ENCODE peak calls at places on chromosomes 11 and 22, in ten cellular contexts. P, Q, F, U, D, S, T, I, R and W are unnamed samples.
A peak's percentile ranks its signal among the peaks of the same experiment; 100 is the strongest.

GRCh38 chr22:50581950-50582561 is 593 bp downstream of the CHKB start:
- DNase-seq in P (no peak), Q (peak; percentile 57), F (no peak), U (peak; percentile 12), D (no peak), S (no peak), T (no peak), I (no peak), R (no peak), W (peak; percentile 22)

GRCh38 chr11:7571640-7572000 is 57.8 kb downstream of the PPFIBP2 start:
- DNase-seq in P (peak; percentile 69), Q (peak; percentile 93), F (peak; percentile 88), U (no peak), D (no peak), S (peak; percentile 76), T (no peak), I (no peak), R (peak; percentile 88), W (no peak)

GRCh38 chr22:35995772-35996171 is 32.9 kb downstream of the RBFOX2 start:
- DNase-seq in P (peak; percentile 99), Q (no peak), F (no peak), U (no peak), D (peak; percentile 43), S (no peak), T (no peak), I (no peak), R (no peak), W (no peak)

GRCh38 chr11:4826425-4826824 is 5.3 kb downstream of the OR51F2 start:
- DNase-seq in P (peak; percentile 44), Q (no peak), F (no peak), U (no peak), D (no peak), S (peak; percentile 70), T (no peak), I (no peak), R (peak; percentile 33), W (no peak)

GRCh38 chr11:65522640-65523322 is 2.1 kb upstream of the SCYL1 start:
- DNase-seq in P (no peak), Q (peak; percentile 78), F (no peak), U (no peak), D (no peak), S (no peak), T (no peak), I (no peak), R (no peak), W (no peak)

GRCh38 chr11:46445192-46445591 is 53.6 kb upstream of the CHRM4 start:
- DNase-seq in P (no peak), Q (no peak), F (no peak), U (no peak), D (no peak), S (no peak), T (no peak), I (no peak), R (no peak), W (no peak)

GRCh38 chr11:64358907-64359711 is at the start of gene RPS6KA4:
- DNase-seq in P (peak; percentile 58), Q (peak; percentile 82), F (peak; percentile 78), U (peak; percentile 38), D (no peak), S (peak; percentile 56), T (no peak), I (no peak), R (peak; percentile 50), W (no peak)

GRCh38 chr11:37109205-37109585 is 511.2 kb upstream of the RAG2 start:
- DNase-seq in P (no peak), Q (no peak), F (no peak), U (no peak), D (no peak), S (no peak), T (no peak), I (no peak), R (no peak), W (no peak)

GRCh38 chr11:86091566-86091965 is 22.7 kb upstream of the PICALM start:
- DNase-seq in P (peak; percentile 82), Q (no peak), F (no peak), U (no peak), D (no peak), S (peak; percentile 6), T (no peak), I (no peak), R (no peak), W (no peak)

GRCh38 chr11:103923473-103923931 is 112.9 kb upstream of the DDI1 start:
- DNase-seq in P (no peak), Q (no peak), F (peak; percentile 4), U (no peak), D (peak; percentile 54), S (no peak), T (no peak), I (no peak), R (peak; percentile 68), W (no peak)

GRCh38 chr11:95790933-95791247 is 592 bp downstream of the CEP57 start:
- DNase-seq in P (peak; percentile 64), Q (peak; percentile 77), F (peak; percentile 58), U (no peak), D (no peak), S (peak; percentile 64), T (no peak), I (peak; percentile 25), R (peak; percentile 65), W (peak; percentile 33)

GRCh38 chr11:113894421-113894996 is 10.1 kb upstream of the HTR3B start:
- DNase-seq in P (no peak), Q (no peak), F (no peak), U (no peak), D (no peak), S (no peak), T (no peak), I (no peak), R (no peak), W (no peak)

GRCh38 chr22:28244760-28245159 is 325.7 kb upstream of the PITPNB start:
- DNase-seq in P (no peak), Q (no peak), F (no peak), U (no peak), D (no peak), S (no peak), T (no peak), I (no peak), R (no peak), W (no peak)

GRCh38 chr11:1082346-1082727 is 7.7 kb downstream of the MUC2 start:
- DNase-seq in P (no peak), Q (no peak), F (no peak), U (no peak), D (no peak), S (no peak), T (no peak), I (no peak), R (no peak), W (no peak)

GRCh38 chr22:37043828-37044538 is 7.6 kb upstream of the KCTD17 start:
- DNase-seq in P (peak; percentile 28), Q (no peak), F (peak; percentile 90), U (peak; percentile 56), D (no peak), S (peak; percentile 76), T (no peak), I (no peak), R (peak; percentile 13), W (peak; percentile 19)

GRCh38 chr11:10750838-10751580 is at the start of gene CTR9:
- DNase-seq in P (peak; percentile 90), Q (peak; percentile 98), F (peak; percentile 95), U (peak; percentile 79), D (peak; percentile 71), S (peak; percentile 91), T (peak; percentile 76), I (peak; percentile 84), R (peak; percentile 96), W (peak; percentile 84)

GRCh38 chr11:66467034-66467659 is 442 bp downstream of the PELI3 start:
- DNase-seq in P (peak; percentile 15), Q (peak; percentile 56), F (peak; percentile 63), U (peak; percentile 60), D (no peak), S (no peak), T (no peak), I (no peak), R (peak; percentile 52), W (peak; percentile 30)

GRCh38 chr22:32058656-32059280 is 15.7 kb downstream of the SLC5A1 start:
- DNase-seq in P (no peak), Q (no peak), F (no peak), U (no peak), D (no peak), S (no peak), T (no peak), I (no peak), R (no peak), W (no peak)

GRCh38 chr11:115197433-115197832 is 306.8 kb downstream of the CADM1 start:
- DNase-seq in P (peak; percentile 15), Q (no peak), F (no peak), U (no peak), D (peak; percentile 38), S (no peak), T (no peak), I (no peak), R (no peak), W (no peak)

GRCh38 chr11:74754507-74755255 is 6.0 kb downstream of the RNF169 start:
- DNase-seq in P (peak; percentile 96), Q (no peak), F (peak; percentile 37), U (no peak), D (peak; percentile 61), S (no peak), T (no peak), I (no peak), R (no peak), W (no peak)